ENCODE peak calls at places on chromosomes 2 and 18, in six cellular contexts. D is left lung, S is fibroblast of lung, L is ascending aorta, V is spleen, X is HL-60. K is an unnamed sample.

GRCh38 chr2:190649798-190650390 is 1.0 kb downstream of the NAB1 start:
- DNase-seq in D (no peak), S (peak), L (no peak), V (no peak), X (peak), K (no peak)

GRCh38 chr2:109537565-109538221 is 76.1 kb downstream of the SEPTIN10 start:
- DNase-seq in D (no peak), S (peak), L (no peak), V (no peak), X (no peak), K (no peak)

GRCh38 chr18:49007663-49008062 is 56.9 kb upstream of the SMAD7 start:
- DNase-seq in D (peak), S (no peak), L (no peak), V (peak), X (no peak), K (no peak)

GRCh38 chr2:37615808-37616673 is 55.4 kb downstream of the CDC42EP3 start:
- DNase-seq in D (peak), S (no peak), L (peak), V (peak), X (peak), K (no peak)

GRCh38 chr2:205714058-205714776 is 31.9 kb downstream of the NRP2 start:
- DNase-seq in D (no peak), S (peak), L (no peak), V (no peak), X (peak), K (no peak)

GRCh38 chr2:70690846-70691245 is 77.2 kb downstream of the ADD2 start:
- DNase-seq in D (no peak), S (no peak), L (peak), V (peak), X (no peak), K (no peak)

GRCh38 chr2:12059616-12060441 is 313.4 kb downstream of the LPIN1 start:
- DNase-seq in D (no peak), S (peak), L (no peak), V (no peak), X (no peak), K (no peak)

GRCh38 chr2:241598487-241598886 is 38.5 kb downstream of the THAP4 start:
- DNase-seq in D (no peak), S (no peak), L (no peak), V (no peak), X (no peak), K (no peak)

GRCh38 chr2:15259356-15259756 is 301.8 kb downstream of the NBAS start:
- DNase-seq in D (no peak), S (no peak), L (no peak), V (no peak), X (no peak), K (no peak)

GRCh38 chr2:149872638-149873037 is 285.1 kb upstream of the MMADHC start:
- DNase-seq in D (no peak), S (no peak), L (no peak), V (no peak), X (no peak), K (no peak)

GRCh38 chr2:233129351-233129978 is 69.3 kb downstream of the INPP5D start:
- DNase-seq in D (no peak), S (no peak), L (no peak), V (peak), X (no peak), K (no peak)

GRCh38 chr2:31688282-31688681 is 107.5 kb upstream of the SRD5A2 start:
- DNase-seq in D (no peak), S (peak), L (no peak), V (no peak), X (no peak), K (no peak)

GRCh38 chr2:168758970-168759820 is 43.2 kb upstream of the NOSTRIN start:
- DNase-seq in D (no peak), S (peak), L (no peak), V (no peak), X (peak), K (peak)

GRCh38 chr18:23673725-23674124 is 11.0 kb upstream of the ANKRD29 start:
- DNase-seq in D (no peak), S (no peak), L (no peak), V (no peak), X (no peak), K (no peak)

GRCh38 chr18:11994708-11995444 is 13.6 kb downstream of the IMPA2 start:
- DNase-seq in D (peak), S (peak), L (no peak), V (peak), X (peak), K (no peak)

GRCh38 chr2:165833156-165833555 is 39.1 kb upstream of the GALNT3 start:
- DNase-seq in D (no peak), S (peak), L (no peak), V (no peak), X (no peak), K (no peak)

GRCh38 chr2:172480301-172481218 is 53.2 kb downstream of the ITGA6 start:
- DNase-seq in D (no peak), S (peak), L (no peak), V (peak), X (no peak), K (no peak)

GRCh38 chr2:62856228-62857040 is 150.9 kb downstream of the EHBP1 start:
- DNase-seq in D (no peak), S (no peak), L (no peak), V (no peak), X (no peak), K (no peak)

GRCh38 chr2:202034249-202035088 is 814 bp downstream of the FZD7 start:
- DNase-seq in D (peak), S (peak), L (peak), V (peak), X (peak), K (no peak)

GRCh38 chr18:77203071-77203470 is 46.6 kb upstream of the GALR1 start:
- DNase-seq in D (no peak), S (no peak), L (no peak), V (no peak), X (no peak), K (no peak)

GRCh38 chr2:113888641-113889470 is 1.0 kb upstream of the ACTR3 start:
- DNase-seq in D (no peak), S (no peak), L (no peak), V (no peak), X (no peak), K (no peak)

GRCh38 chr2:182666674-182667320 is 49.3 kb upstream of the DNAJC10 start:
- DNase-seq in D (no peak), S (peak), L (no peak), V (no peak), X (peak), K (no peak)

GRCh38 chr2:9971890-9972289 is 20.4 kb downstream of the GRHL1 start:
- DNase-seq in D (no peak), S (no peak), L (no peak), V (no peak), X (no peak), K (no peak)
- H3K27ac ChIP-seq in D (no peak), S (no peak), L (no peak), V (no peak), X (no peak), K (no peak)

DNA sequence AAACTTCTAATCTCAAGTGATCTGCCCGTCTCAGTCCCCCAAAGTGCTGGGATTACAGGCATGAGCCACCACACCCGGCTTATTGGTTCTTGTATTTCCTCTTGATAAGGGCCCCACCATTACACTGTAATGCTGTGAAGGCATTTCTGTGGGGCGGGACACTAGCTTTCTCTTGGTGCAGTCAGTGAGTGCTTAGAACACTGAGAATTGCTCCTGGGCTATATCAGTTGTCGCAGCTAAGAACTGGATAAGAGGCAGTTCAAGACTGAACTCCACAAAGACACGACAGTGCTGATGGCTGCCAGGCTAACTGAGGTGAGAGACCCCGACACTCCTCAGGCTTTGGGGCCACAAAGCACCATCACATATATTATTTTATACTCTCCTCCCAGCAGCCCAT is 2.1 kb downstream of the KHK start:
- DNase-seq in D (no peak), S (no peak), L (no peak), V (peak), X (no peak), K (no peak)
- H3K27ac ChIP-seq in D (no peak), S (no peak), L (no peak), V (no peak), X (no peak), K (no peak)

DNA sequence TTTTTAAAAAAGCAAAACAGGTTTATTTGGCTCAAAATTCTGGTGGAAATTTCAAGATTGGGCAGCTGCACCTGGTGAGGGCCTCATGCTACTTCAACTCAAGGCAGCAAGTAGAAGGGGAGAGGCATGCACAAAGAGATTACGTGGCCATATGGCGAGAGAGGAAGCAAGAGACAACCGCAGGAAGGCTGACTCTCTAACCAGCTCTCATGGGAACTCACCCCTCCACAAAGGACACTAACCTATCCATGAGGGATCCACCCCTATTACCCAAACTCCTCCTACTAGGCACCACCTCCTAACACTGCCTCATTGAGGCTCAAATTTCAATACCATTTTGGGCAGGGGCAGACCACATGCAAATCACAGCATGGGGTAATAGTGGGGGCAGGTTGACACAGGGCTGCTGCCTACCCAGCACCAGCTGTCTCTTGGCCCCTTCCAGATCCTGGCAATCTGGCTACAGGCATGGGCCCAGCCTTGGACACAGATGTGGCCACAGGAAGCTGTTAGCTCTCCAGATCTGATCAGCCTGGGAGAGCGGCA is 2.0 kb upstream of the CAPN10 start:
- DNase-seq in D (no peak), S (peak), L (no peak), V (peak), X (peak), K (no peak)
- H3K27ac ChIP-seq in D (no peak), S (no peak), L (no peak), V (peak), X (peak), K (no peak)

GRCh38 chr18:35153609-35154273 is 87.1 kb upstream of the ZNF397 start:
- DNase-seq in D (no peak), S (no peak), L (no peak), V (no peak), X (peak), K (no peak)
- H3K27ac ChIP-seq in D (no peak), S (no peak), L (no peak), V (peak), X (peak), K (no peak)